ENCODE peak calls at places on chromosome 9, in seven cellular contexts. N is endothelial cell; C is pons; K is stimulated activated CD4-positive, alpha-beta T cell treated with anti-CD3 and anti-CD28 coated beads, Interleukin-15, amount 100 ng/mL, for 24 hours; Z is D721Med; T is nucleus accumbens; Q is left colon. E is an unnamed sample.

GRCh38 chr9:109843651-109844050 is 63.7 kb downstream of the PALM2AKAP2 start:
- DNase-seq in N (no peak), C (peak), K (no peak), Z (no peak), T (no peak), Q (no peak), E (no peak)

GRCh38 chr9:18699749-18700148 is 225.8 kb downstream of the ADAMTSL1 start:
- DNase-seq in N (no peak), C (no peak), K (no peak), Z (no peak), T (no peak), Q (no peak), E (no peak)

GRCh38 chr9:71269859-71270258 is 148.4 kb upstream of the TRPM3 start:
- DNase-seq in N (no peak), C (no peak), K (no peak), Z (no peak), T (no peak), Q (no peak), E (no peak)

GRCh38 chr9:120423812-120424211 is 156.2 kb downstream of the CDK5RAP2 start:
- DNase-seq in N (no peak), C (no peak), K (no peak), Z (no peak), T (no peak), Q (no peak), E (no peak)

GRCh38 chr9:34377402-34377741 is 674 bp upstream of the MYORG start:
- DNase-seq in N (no peak), C (no peak), K (no peak), Z (no peak), T (no peak), Q (peak), E (no peak)

GRCh38 chr9:5418481-5418880 is 19.2 kb downstream of the PLGRKT start:
- DNase-seq in N (no peak), C (no peak), K (no peak), Z (no peak), T (no peak), Q (no peak), E (no peak)

GRCh38 chr9:125137200-125137599 is 6.1 kb downstream of the SCAI start:
- DNase-seq in N (no peak), C (no peak), K (no peak), Z (no peak), T (no peak), Q (no peak), E (no peak)

GRCh38 chr9:88477300-88477751 is 57.7 kb upstream of the NXNL2 start:
- DNase-seq in N (no peak), C (no peak), K (no peak), Z (no peak), T (no peak), Q (no peak), E (peak)

GRCh38 chr9:121736147-121736721 is 84.8 kb downstream of the DAB2IP start:
- DNase-seq in N (peak), C (no peak), K (no peak), Z (no peak), T (no peak), Q (peak), E (no peak)